ENCODE peak calls at places on chromosomes 3 and 15, in seven cellular contexts. I, M, W, Z, B, H and D are unnamed samples.
A peak's percentile ranks its signal among the peaks of the same experiment; 100 is the strongest.

GRCh38 chr3:117485841-117486240 is 776.3 kb downstream of the TUSC7 start:
- DNase-seq in I (no peak), Z (no peak), W (no peak), H (no peak), B (no peak), M (no peak), D (no peak)

GRCh38 chr15:84747423-84748273 is 744 bp upstream of the ZNF592 start:
- DNase-seq in B (peak; percentile 54), H (peak; percentile 71), M (peak; percentile 93), I (peak; percentile 92), Z (peak; percentile 81), W (peak; percentile 62), D (peak; percentile 66)

GRCh38 chr3:166243511-166243910 is 406.3 kb upstream of the BCHE start:
- DNase-seq in H (no peak), I (no peak), B (no peak), Z (no peak), W (no peak), M (no peak), D (no peak)

GRCh38 chr3:48662753-48663488 is at the start of gene CELSR3:
- DNase-seq in I (peak; percentile 74), M (peak; percentile 95), B (peak; percentile 79), H (peak; percentile 89), Z (no peak), W (peak; percentile 29), D (peak; percentile 51)

GRCh38 chr3:47250309-47251060 is 32.1 kb downstream of the KIF9 start:
- DNase-seq in H (peak; percentile 48), Z (no peak), M (peak; percentile 83), W (no peak), I (no peak), B (peak; percentile 1), D (no peak)

GRCh38 chr3:165805834-165806561 is 31.2 kb downstream of the BCHE start:
- DNase-seq in W (no peak), I (no peak), M (no peak), B (no peak), H (peak; percentile 65), Z (no peak), D (no peak)

GRCh38 chr3:8967553-8967952 is 4.3 kb upstream of the RAD18 start:
- DNase-seq in I (no peak), Z (no peak), H (no peak), B (no peak), W (no peak), M (no peak), D (no peak)

GRCh38 chr3:190862209-190863118 is at the start of gene GMNC:
- DNase-seq in B (peak; percentile 46), Z (peak; percentile 62), M (peak; percentile 93), I (peak; percentile 93), W (no peak), H (peak; percentile 73), D (no peak)

GRCh38 chr3:12371525-12372140 is 82.8 kb downstream of the PPARG start:
- DNase-seq in Z (no peak), B (no peak), W (no peak), I (no peak), M (no peak), H (no peak), D (no peak)

GRCh38 chr3:61903931-61904657 is 342.7 kb downstream of the PTPRG start:
- DNase-seq in B (peak; percentile 30), W (no peak), M (no peak), I (no peak), Z (no peak), H (no peak), D (no peak)

GRCh38 chr15:42992626-42993025 is 72.0 kb upstream of the TTBK2 start:
- DNase-seq in M (no peak), Z (no peak), I (no peak), H (no peak), B (no peak), W (no peak), D (no peak)

GRCh38 chr15:68794869-68795268 is 25.8 kb downstream of the ANP32A start:
- DNase-seq in H (no peak), M (no peak), B (no peak), Z (no peak), I (no peak), W (no peak), D (no peak)

GRCh38 chr3:54621181-54621580 is 306.7 kb downstream of the LRTM1 start:
- DNase-seq in B (no peak), W (no peak), M (no peak), H (no peak), I (no peak), Z (no peak), D (no peak)

GRCh38 chr15:67918205-67918861 is 78.5 kb upstream of the RNU6-1 start:
- DNase-seq in Z (no peak), I (no peak), W (no peak), H (no peak), B (no peak), M (peak; percentile 57), D (no peak)

GRCh38 chr15:84775867-84776449 is 27.6 kb downstream of the ZNF592 start:
- DNase-seq in I (no peak), Z (no peak), H (no peak), M (no peak), W (no peak), B (no peak), D (no peak)

GRCh38 chr3:4047343-4047742 is 248.1 kb downstream of the LRRN1 start:
- DNase-seq in B (no peak), Z (no peak), M (no peak), I (no peak), W (no peak), H (no peak), D (no peak)

GRCh38 chr3:41569632-41570338 is 370.5 kb downstream of the CTNNB1 start:
- DNase-seq in I (no peak), M (no peak), Z (no peak), H (no peak), W (no peak), B (no peak), D (no peak)

GRCh38 chr3:46378426-46378942 is 7.7 kb downstream of the CCR5 start:
- DNase-seq in B (peak; percentile 2), H (peak; percentile 46), M (peak; percentile 91), Z (peak; percentile 65), I (no peak), W (peak; percentile 50), D (no peak)

GRCh38 chr3:72836923-72837322 is 11.3 kb downstream of the SHQ1 start:
- DNase-seq in B (no peak), M (no peak), H (no peak), I (peak; percentile 92), Z (no peak), W (no peak), D (no peak)

GRCh38 chr3:111751961-111752360 is 107.1 kb upstream of the PHLDB2 start:
- DNase-seq in I (no peak), Z (no peak), B (no peak), M (no peak), H (no peak), W (no peak), D (no peak)

GRCh38 chr3:31671976-31672375 is 139.3 kb downstream of the STT3B start:
- DNase-seq in Z (no peak), M (no peak), I (no peak), H (no peak), W (no peak), B (no peak), D (no peak)

GRCh38 chr3:1734494-1735122 is 364.1 kb upstream of the CNTN4 start:
- DNase-seq in M (no peak), Z (no peak), I (no peak), W (no peak), B (no peak), H (no peak), D (no peak)

GRCh38 chr3:49966233-49966942 is 26.4 kb downstream of the RBM6 start:
- DNase-seq in B (no peak), H (no peak), I (no peak), Z (no peak), M (no peak), W (no peak), D (no peak)

GRCh38 chr3:147305533-147306241 is 100.7 kb downstream of the ZIC4 start:
- DNase-seq in B (no peak), W (no peak), Z (no peak), H (no peak), I (no peak), M (no peak), D (no peak)

GRCh38 chr15:99909914-99910313 is 176.7 kb upstream of the LYSMD4 start:
- DNase-seq in W (no peak), M (peak; percentile 80), B (no peak), Z (no peak), H (no peak), I (no peak), D (no peak)

GRCh38 chr3:141334627-141335250 is 33.6 kb upstream of the ZBTB38 start:
- DNase-seq in M (peak; percentile 85), H (no peak), Z (no peak), W (no peak), I (no peak), B (no peak), D (no peak)

GRCh38 chr15:71440479-71441071 is 325.3 kb downstream of the THSD4 start:
- DNase-seq in Z (no peak), W (no peak), B (no peak), H (peak; percentile 60), M (no peak), I (no peak), D (no peak)

GRCh38 chr3:32258869-32259268 is 20.4 kb downstream of the CMTM8 start:
- DNase-seq in H (no peak), B (no peak), W (no peak), Z (no peak), M (no peak), I (peak; percentile 69), D (no peak)

GRCh38 chr3:114299421-114299820 is 5.6 kb downstream of the TIGIT start:
- DNase-seq in W (peak; percentile 17), Z (no peak), I (no peak), H (peak; percentile 46), M (peak; percentile 81), B (peak; percentile 11), D (peak; percentile 18)

GRCh38 chr15:68478853-68479252 is 46.9 kb upstream of the ITGA11 start:
- DNase-seq in M (no peak), I (no peak), H (no peak), Z (no peak), B (no peak), W (no peak), D (no peak)

GRCh38 chr3:148641712-148642111 is 56.0 kb upstream of the AGTR1 start:
- DNase-seq in I (no peak), H (no peak), M (no peak), Z (no peak), W (no peak), B (no peak), D (no peak)

GRCh38 chr15:58189148-58189811 is 51.1 kb downstream of the AQP9 start:
- DNase-seq in M (no peak), H (no peak), W (no peak), B (no peak), Z (no peak), I (no peak), D (no peak)

GRCh38 chr3:4979401-4980228 is at the start of gene BHLHE40:
- DNase-seq in H (no peak), W (no peak), M (no peak), I (peak; percentile 87), B (no peak), Z (no peak), D (no peak)

GRCh38 chr15:39922450-39923092 is 2.5 kb upstream of the GPR176 start:
- DNase-seq in W (no peak), M (no peak), Z (no peak), B (no peak), I (no peak), H (no peak), D (no peak)